ENCODE peak calls at places on chromosomes 6 and 20, in ten cellular contexts. One of them, this sample, is unnamed.

GRCh38 chr6:7085911-7086310 is 21.9 kb upstream of the RREB1 start:
- DNase-seq in HCT116: no peak
- DNase-seq in GM12865: peak
- DNase-seq in neural crest cell: no peak
- DNase-seq in fibroblast of pulmonary artery: peak
- DNase-seq in GM20000: no peak
- DNase-seq in GM23338: no peak
- DNase-seq in brain microvascular endothelial cell: no peak
- DNase-seq in WTC11: no peak
- DNase-seq in mammary epithelial cell: no peak
- DNase-seq in this sample: no peak

GRCh38 chr6:36663504-36664446 is 14.7 kb upstream of the CDKN1A start:
- DNase-seq in HCT116: no peak
- DNase-seq in GM12865: peak
- DNase-seq in neural crest cell: no peak
- DNase-seq in fibroblast of pulmonary artery: no peak
- DNase-seq in GM20000: no peak
- DNase-seq in GM23338: no peak
- DNase-seq in brain microvascular endothelial cell: no peak
- DNase-seq in WTC11: no peak
- DNase-seq in mammary epithelial cell: no peak
- DNase-seq in this sample: no peak

GRCh38 chr6:148593130-148593812 is 153.6 kb upstream of the UST start:
- DNase-seq in HCT116: no peak
- DNase-seq in GM12865: no peak
- DNase-seq in neural crest cell: no peak
- DNase-seq in fibroblast of pulmonary artery: no peak
- DNase-seq in GM20000: no peak
- DNase-seq in GM23338: no peak
- DNase-seq in brain microvascular endothelial cell: peak
- DNase-seq in WTC11: no peak
- DNase-seq in mammary epithelial cell: no peak
- DNase-seq in this sample: no peak

GRCh38 chr6:63611560-63611959 is 24.0 kb upstream of the PHF3 start:
- DNase-seq in HCT116: no peak
- DNase-seq in GM12865: no peak
- DNase-seq in neural crest cell: no peak
- DNase-seq in fibroblast of pulmonary artery: no peak
- DNase-seq in GM20000: no peak
- DNase-seq in GM23338: no peak
- DNase-seq in brain microvascular endothelial cell: no peak
- DNase-seq in WTC11: no peak
- DNase-seq in mammary epithelial cell: no peak
- DNase-seq in this sample: no peak

GRCh38 chr20:64106981-64107735 is at the start of gene NPBWR2:
- DNase-seq in HCT116: no peak
- DNase-seq in GM12865: no peak
- DNase-seq in neural crest cell: no peak
- DNase-seq in fibroblast of pulmonary artery: no peak
- DNase-seq in GM20000: peak
- DNase-seq in GM23338: peak
- DNase-seq in brain microvascular endothelial cell: no peak
- DNase-seq in WTC11: peak
- DNase-seq in mammary epithelial cell: no peak
- DNase-seq in this sample: peak

GRCh38 chr20:2899243-2899642 is 26.0 kb downstream of the PTPRA start:
- DNase-seq in HCT116: no peak
- DNase-seq in GM12865: peak
- DNase-seq in neural crest cell: no peak
- DNase-seq in fibroblast of pulmonary artery: no peak
- DNase-seq in GM20000: peak
- DNase-seq in GM23338: no peak
- DNase-seq in brain microvascular endothelial cell: no peak
- DNase-seq in WTC11: no peak
- DNase-seq in mammary epithelial cell: no peak
- DNase-seq in this sample: no peak

GRCh38 chr6:77015350-77015749 is 447.9 kb downstream of the HTR1B start:
- DNase-seq in HCT116: no peak
- DNase-seq in GM12865: no peak
- DNase-seq in neural crest cell: no peak
- DNase-seq in fibroblast of pulmonary artery: peak
- DNase-seq in GM20000: no peak
- DNase-seq in GM23338: no peak
- DNase-seq in brain microvascular endothelial cell: peak
- DNase-seq in WTC11: no peak
- DNase-seq in mammary epithelial cell: peak
- DNase-seq in this sample: no peak

GRCh38 chr20:11995750-11996567 is 78.3 kb downstream of the BTBD3 start:
- DNase-seq in HCT116: no peak
- DNase-seq in GM12865: no peak
- DNase-seq in neural crest cell: peak
- DNase-seq in fibroblast of pulmonary artery: no peak
- DNase-seq in GM20000: no peak
- DNase-seq in GM23338: no peak
- DNase-seq in brain microvascular endothelial cell: no peak
- DNase-seq in WTC11: no peak
- DNase-seq in mammary epithelial cell: peak
- DNase-seq in this sample: no peak

GRCh38 chr6:44735631-44735963 is 348.1 kb downstream of the CDC5L start:
- DNase-seq in HCT116: no peak
- DNase-seq in GM12865: peak
- DNase-seq in neural crest cell: no peak
- DNase-seq in fibroblast of pulmonary artery: peak
- DNase-seq in GM20000: peak
- DNase-seq in GM23338: no peak
- DNase-seq in brain microvascular endothelial cell: peak
- DNase-seq in WTC11: no peak
- DNase-seq in mammary epithelial cell: peak
- DNase-seq in this sample: no peak

GRCh38 chr6:25831532-25832306 is at the start of gene SLC17A1:
- DNase-seq in HCT116: no peak
- DNase-seq in GM12865: no peak
- DNase-seq in neural crest cell: no peak
- DNase-seq in fibroblast of pulmonary artery: no peak
- DNase-seq in GM20000: no peak
- DNase-seq in GM23338: no peak
- DNase-seq in brain microvascular endothelial cell: no peak
- DNase-seq in WTC11: no peak
- DNase-seq in mammary epithelial cell: no peak
- DNase-seq in this sample: no peak
- TF ChIP-seq CTCF in HCT116: no peak
- TF ChIP-seq CTCF in GM12865: no peak
- TF ChIP-seq CTCF in neural crest cell: no peak
- TF ChIP-seq CTCF in fibroblast of pulmonary artery: no peak
- TF ChIP-seq CTCF in GM20000: no peak
- TF ChIP-seq CTCF in GM23338: no peak
- TF ChIP-seq CTCF in brain microvascular endothelial cell: no peak
- TF ChIP-seq CTCF in WTC11: no peak
- TF ChIP-seq CTCF in mammary epithelial cell: no peak
- TF ChIP-seq CTCF in this sample: no peak

GRCh38 chr6:167485186-167485978 is 160.5 kb downstream of the TTLL2 start:
- DNase-seq in HCT116: no peak
- DNase-seq in GM12865: no peak
- DNase-seq in neural crest cell: no peak
- DNase-seq in fibroblast of pulmonary artery: peak
- DNase-seq in GM20000: no peak
- DNase-seq in GM23338: no peak
- DNase-seq in brain microvascular endothelial cell: peak
- DNase-seq in WTC11: no peak
- DNase-seq in mammary epithelial cell: no peak
- DNase-seq in this sample: no peak
- TF ChIP-seq CTCF in HCT116: peak
- TF ChIP-seq CTCF in GM12865: no peak
- TF ChIP-seq CTCF in neural crest cell: peak
- TF ChIP-seq CTCF in fibroblast of pulmonary artery: peak
- TF ChIP-seq CTCF in GM20000: no peak
- TF ChIP-seq CTCF in GM23338: peak
- TF ChIP-seq CTCF in brain microvascular endothelial cell: peak
- TF ChIP-seq CTCF in WTC11: no peak
- TF ChIP-seq CTCF in mammary epithelial cell: no peak
- TF ChIP-seq CTCF in this sample: no peak

GRCh38 chr20:33947709-33948295 is 45.9 kb upstream of the RALY start:
- DNase-seq in HCT116: peak
- DNase-seq in GM12865: peak
- DNase-seq in neural crest cell: peak
- DNase-seq in fibroblast of pulmonary artery: peak
- DNase-seq in GM20000: peak
- DNase-seq in GM23338: peak
- DNase-seq in brain microvascular endothelial cell: peak
- DNase-seq in WTC11: peak
- DNase-seq in mammary epithelial cell: peak
- DNase-seq in this sample: peak
- TF ChIP-seq CTCF in HCT116: peak
- TF ChIP-seq CTCF in GM12865: peak
- TF ChIP-seq CTCF in neural crest cell: peak
- TF ChIP-seq CTCF in fibroblast of pulmonary artery: peak
- TF ChIP-seq CTCF in GM20000: peak
- TF ChIP-seq CTCF in GM23338: peak
- TF ChIP-seq CTCF in brain microvascular endothelial cell: peak
- TF ChIP-seq CTCF in WTC11: peak
- TF ChIP-seq CTCF in mammary epithelial cell: peak
- TF ChIP-seq CTCF in this sample: peak

DNA sequence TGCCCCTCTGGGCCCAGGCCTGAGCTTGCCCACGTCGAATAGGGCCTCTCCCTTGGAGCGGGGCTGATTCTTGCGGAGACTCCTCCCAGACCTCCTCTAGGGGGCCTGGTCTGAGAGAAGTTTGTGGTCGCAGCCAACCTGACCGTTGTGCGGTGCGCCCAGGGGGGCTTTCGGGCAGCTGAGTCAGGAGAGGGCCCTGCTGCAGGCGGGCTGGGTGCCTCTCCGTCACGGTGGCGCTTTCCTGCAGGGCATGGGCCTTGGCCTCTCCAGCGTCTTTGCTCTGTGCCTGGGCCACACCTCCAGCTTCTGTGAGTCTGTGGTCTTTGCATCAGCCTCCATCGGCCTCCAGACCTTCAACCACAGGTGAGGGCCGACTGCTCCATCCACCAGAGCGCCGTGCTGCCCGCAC is 12.9 kb downstream of the SLC17A9 start:
- DNase-seq in HCT116: no peak
- DNase-seq in GM12865: no peak
- DNase-seq in neural crest cell: no peak
- DNase-seq in fibroblast of pulmonary artery: no peak
- DNase-seq in GM20000: peak
- DNase-seq in GM23338: peak
- DNase-seq in brain microvascular endothelial cell: no peak
- DNase-seq in WTC11: no peak
- DNase-seq in mammary epithelial cell: no peak
- DNase-seq in this sample: no peak
- TF ChIP-seq CTCF in HCT116: no peak
- TF ChIP-seq CTCF in GM12865: no peak
- TF ChIP-seq CTCF in neural crest cell: no peak
- TF ChIP-seq CTCF in fibroblast of pulmonary artery: no peak
- TF ChIP-seq CTCF in GM20000: no peak
- TF ChIP-seq CTCF in GM23338: no peak
- TF ChIP-seq CTCF in brain microvascular endothelial cell: no peak
- TF ChIP-seq CTCF in WTC11: no peak
- TF ChIP-seq CTCF in mammary epithelial cell: no peak
- TF ChIP-seq CTCF in this sample: no peak

GRCh38 chr6:40881501-40881900 is 157.5 kb downstream of the UNC5CL start:
- DNase-seq in HCT116: no peak
- DNase-seq in GM12865: peak
- DNase-seq in neural crest cell: no peak
- DNase-seq in fibroblast of pulmonary artery: no peak
- DNase-seq in GM20000: no peak
- DNase-seq in GM23338: no peak
- DNase-seq in brain microvascular endothelial cell: no peak
- DNase-seq in WTC11: no peak
- DNase-seq in mammary epithelial cell: no peak
- DNase-seq in this sample: no peak

GRCh38 chr6:40882321-40882720 is 156.7 kb downstream of the UNC5CL start:
- DNase-seq in HCT116: no peak
- DNase-seq in GM12865: no peak
- DNase-seq in neural crest cell: no peak
- DNase-seq in fibroblast of pulmonary artery: no peak
- DNase-seq in GM20000: no peak
- DNase-seq in GM23338: no peak
- DNase-seq in brain microvascular endothelial cell: no peak
- DNase-seq in WTC11: no peak
- DNase-seq in mammary epithelial cell: no peak
- DNase-seq in this sample: no peak

GRCh38 chr6:40876336-40876735 is 162.7 kb downstream of the UNC5CL start:
- DNase-seq in HCT116: no peak
- DNase-seq in GM12865: no peak
- DNase-seq in neural crest cell: no peak
- DNase-seq in fibroblast of pulmonary artery: no peak
- DNase-seq in GM20000: no peak
- DNase-seq in GM23338: no peak
- DNase-seq in brain microvascular endothelial cell: no peak
- DNase-seq in WTC11: no peak
- DNase-seq in mammary epithelial cell: no peak
- DNase-seq in this sample: no peak

GRCh38 chr6:40877362-40877761 is 161.7 kb downstream of the UNC5CL start:
- DNase-seq in HCT116: no peak
- DNase-seq in GM12865: no peak
- DNase-seq in neural crest cell: no peak
- DNase-seq in fibroblast of pulmonary artery: no peak
- DNase-seq in GM20000: no peak
- DNase-seq in GM23338: no peak
- DNase-seq in brain microvascular endothelial cell: no peak
- DNase-seq in WTC11: no peak
- DNase-seq in mammary epithelial cell: peak
- DNase-seq in this sample: no peak

DNA sequence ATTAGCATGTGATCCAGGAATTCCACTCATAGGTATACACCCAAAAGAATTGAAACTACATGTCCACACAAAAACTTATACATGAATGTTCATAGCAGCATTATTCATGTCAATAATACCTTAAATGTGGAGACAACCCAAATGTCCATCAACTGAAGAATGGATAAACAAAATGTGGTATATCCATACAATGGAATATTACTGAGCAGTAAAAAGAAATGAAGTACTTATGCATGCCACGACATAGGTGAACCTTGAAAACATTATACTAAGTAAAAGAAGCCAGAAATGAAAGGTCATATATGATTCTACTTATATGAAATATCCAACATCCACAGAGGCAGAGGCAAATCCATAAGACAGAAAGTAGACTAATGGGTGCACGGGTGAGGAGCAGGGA is 159.9 kb downstream of the UNC5CL start:
- DNase-seq in HCT116: no peak
- DNase-seq in GM12865: no peak
- DNase-seq in neural crest cell: no peak
- DNase-seq in fibroblast of pulmonary artery: no peak
- DNase-seq in GM20000: no peak
- DNase-seq in GM23338: no peak
- DNase-seq in brain microvascular endothelial cell: no peak
- DNase-seq in WTC11: no peak
- DNase-seq in mammary epithelial cell: no peak
- DNase-seq in this sample: no peak
- TF ChIP-seq CTCF in HCT116: no peak
- TF ChIP-seq CTCF in GM12865: no peak
- TF ChIP-seq CTCF in neural crest cell: no peak
- TF ChIP-seq CTCF in fibroblast of pulmonary artery: no peak
- TF ChIP-seq CTCF in GM20000: no peak
- TF ChIP-seq CTCF in GM23338: no peak
- TF ChIP-seq CTCF in brain microvascular endothelial cell: no peak
- TF ChIP-seq CTCF in WTC11: no peak
- TF ChIP-seq CTCF in mammary epithelial cell: no peak
- TF ChIP-seq CTCF in this sample: no peak